ENCODE peak calls at places on chromosomes 13 and 19, in five cellular contexts. One of them, this sample, is unnamed. For H3K4me1 and H3K9me3, the result is how much of the 10 kb centered on the place peaks cover.

GRCh38 chr13:41588899-41589298 is 131.5 kb downstream of the RGCC start:
- DNase-seq in CD4-positive, CD25-positive, alpha-beta regulatory T cell: peak
- DNase-seq in body of pancreas: no peak
- DNase-seq in Panc1: peak
- DNase-seq in psoas muscle: no peak
- DNase-seq in this sample: peak

GRCh38 chr13:44305845-44306244 is 67.8 kb upstream of the SERP2 start:
- DNase-seq in Panc1: no peak
- DNase-seq in psoas muscle: no peak
- DNase-seq in CD4-positive, CD25-positive, alpha-beta regulatory T cell: no peak
- DNase-seq in body of pancreas: no peak
- DNase-seq in this sample: no peak

GRCh38 chr13:111566567-111566966 is 246.1 kb downstream of the TEX29 start:
- DNase-seq in body of pancreas: no peak
- DNase-seq in CD4-positive, CD25-positive, alpha-beta regulatory T cell: no peak
- DNase-seq in Panc1: no peak
- DNase-seq in psoas muscle: no peak
- DNase-seq in this sample: no peak

GRCh38 chr13:111029957-111030609 is 85.0 kb upstream of the ARHGEF7 start:
- DNase-seq in psoas muscle: no peak
- DNase-seq in Panc1: no peak
- DNase-seq in CD4-positive, CD25-positive, alpha-beta regulatory T cell: no peak
- DNase-seq in body of pancreas: no peak
- DNase-seq in this sample: no peak

GRCh38 chr13:110293649-110294048 is 13.3 kb downstream of the COL4A1 start:
- DNase-seq in Panc1: no peak
- DNase-seq in psoas muscle: no peak
- DNase-seq in CD4-positive, CD25-positive, alpha-beta regulatory T cell: no peak
- DNase-seq in body of pancreas: no peak
- DNase-seq in this sample: no peak

GRCh38 chr13:110664673-110665072 is 41.2 kb downstream of the CARS2 start:
- DNase-seq in psoas muscle: no peak
- DNase-seq in CD4-positive, CD25-positive, alpha-beta regulatory T cell: no peak
- DNase-seq in body of pancreas: no peak
- DNase-seq in Panc1: no peak
- DNase-seq in this sample: peak

GRCh38 chr13:27665333-27665732 is 43.6 kb downstream of the POLR1D start:
- DNase-seq in Panc1: no peak
- DNase-seq in body of pancreas: no peak
- DNase-seq in CD4-positive, CD25-positive, alpha-beta regulatory T cell: no peak
- DNase-seq in psoas muscle: no peak
- DNase-seq in this sample: no peak

GRCh38 chr19:29927944-29928669 is 13.9 kb upstream of the URI1 start:
- DNase-seq in Panc1: no peak
- DNase-seq in CD4-positive, CD25-positive, alpha-beta regulatory T cell: no peak
- DNase-seq in psoas muscle: no peak
- DNase-seq in body of pancreas: no peak
- DNase-seq in this sample: no peak

GRCh38 chr19:9849786-9850185 is 14.7 kb downstream of the PIN1 start:
- DNase-seq in body of pancreas: no peak
- DNase-seq in psoas muscle: no peak
- DNase-seq in Panc1: no peak
- DNase-seq in CD4-positive, CD25-positive, alpha-beta regulatory T cell: no peak
- DNase-seq in this sample: no peak

GRCh38 chr13:92175330-92175729 is 776.9 kb downstream of the GPC5 start:
- DNase-seq in CD4-positive, CD25-positive, alpha-beta regulatory T cell: peak
- DNase-seq in psoas muscle: no peak
- DNase-seq in body of pancreas: peak
- DNase-seq in Panc1: no peak
- DNase-seq in this sample: no peak

GRCh38 chr13:110246530-110246929 is 60.4 kb downstream of the COL4A1 start:
- DNase-seq in CD4-positive, CD25-positive, alpha-beta regulatory T cell: no peak
- DNase-seq in body of pancreas: no peak
- DNase-seq in psoas muscle: no peak
- DNase-seq in Panc1: no peak
- DNase-seq in this sample: peak

GRCh38 chr13:49731766-49732165 is 40.5 kb upstream of the EBPL start:
- DNase-seq in body of pancreas: no peak
- DNase-seq in Panc1: no peak
- DNase-seq in psoas muscle: no peak
- DNase-seq in CD4-positive, CD25-positive, alpha-beta regulatory T cell: no peak
- DNase-seq in this sample: no peak

GRCh38 chr19:39031368-39032163 is 783 bp downstream of the FBXO27 start:
- DNase-seq in psoas muscle: peak
- DNase-seq in CD4-positive, CD25-positive, alpha-beta regulatory T cell: peak
- DNase-seq in body of pancreas: peak
- DNase-seq in Panc1: peak
- DNase-seq in this sample: peak

GRCh38 chr13:24288870-24289269 is 20.5 kb upstream of the C1QTNF9 start:
- DNase-seq in body of pancreas: no peak
- DNase-seq in Panc1: no peak
- DNase-seq in CD4-positive, CD25-positive, alpha-beta regulatory T cell: no peak
- DNase-seq in psoas muscle: no peak
- DNase-seq in this sample: no peak

GRCh38 chr19:6210091-6210490 is 69.7 kb downstream of the MLLT1 start:
- DNase-seq in Panc1: no peak
- DNase-seq in CD4-positive, CD25-positive, alpha-beta regulatory T cell: no peak
- DNase-seq in psoas muscle: no peak
- DNase-seq in body of pancreas: no peak
- DNase-seq in this sample: no peak

GRCh38 chr19:18353378-18354005 is 13.1 kb downstream of the PGPEP1 start:
- DNase-seq in CD4-positive, CD25-positive, alpha-beta regulatory T cell: no peak
- DNase-seq in psoas muscle: no peak
- DNase-seq in Panc1: no peak
- DNase-seq in body of pancreas: no peak
- DNase-seq in this sample: no peak

GRCh38 chr19:48738557-48739399 is 1.6 kb downstream of the RASIP1 start:
- DNase-seq in CD4-positive, CD25-positive, alpha-beta regulatory T cell: peak
- DNase-seq in psoas muscle: peak
- DNase-seq in body of pancreas: peak
- DNase-seq in Panc1: no peak
- DNase-seq in this sample: peak

GRCh38 chr19:15096223-15096622 is 11.0 kb upstream of the SYDE1 start:
- DNase-seq in body of pancreas: no peak
- DNase-seq in psoas muscle: no peak
- DNase-seq in Panc1: no peak
- DNase-seq in CD4-positive, CD25-positive, alpha-beta regulatory T cell: no peak
- DNase-seq in this sample: no peak

GRCh38 chr13:36412736-36413135 is 19.6 kb upstream of the CCNA1 start:
- DNase-seq in body of pancreas: no peak
- DNase-seq in Panc1: no peak
- DNase-seq in CD4-positive, CD25-positive, alpha-beta regulatory T cell: no peak
- DNase-seq in psoas muscle: no peak
- DNase-seq in this sample: no peak
- H3K27ac ChIP-seq in body of pancreas: no peak
- H3K27ac ChIP-seq in Panc1: no peak
- H3K27ac ChIP-seq in CD4-positive, CD25-positive, alpha-beta regulatory T cell: no peak
- H3K27ac ChIP-seq in psoas muscle: no peak
- H3K27ac ChIP-seq in this sample: no peak

GRCh38 chr13:25288966-25289365 is 1.7 kb upstream of the MTMR6 start:
- DNase-seq in psoas muscle: no peak
- DNase-seq in CD4-positive, CD25-positive, alpha-beta regulatory T cell: no peak
- DNase-seq in body of pancreas: no peak
- DNase-seq in Panc1: no peak
- DNase-seq in this sample: no peak
- H3K4me1 ChIP-seq in psoas muscle: under half
- H3K4me1 ChIP-seq in CD4-positive, CD25-positive, alpha-beta regulatory T cell: under half
- H3K4me1 ChIP-seq in body of pancreas: under half
- H3K4me1 ChIP-seq in Panc1: under half
- H3K4me1 ChIP-seq in this sample: under half

GRCh38 chr19:2852598-2852997 is 11.3 kb downstream of the ZNF555 start:
- DNase-seq in body of pancreas: no peak
- DNase-seq in Panc1: no peak
- DNase-seq in psoas muscle: no peak
- DNase-seq in CD4-positive, CD25-positive, alpha-beta regulatory T cell: no peak
- DNase-seq in this sample: no peak
- H3K9me3 ChIP-seq in body of pancreas: under half
- H3K9me3 ChIP-seq in Panc1: half or more
- H3K9me3 ChIP-seq in psoas muscle: half or more
- H3K9me3 ChIP-seq in CD4-positive, CD25-positive, alpha-beta regulatory T cell: half or more
- H3K9me3 ChIP-seq in this sample: under half

GRCh38 chr19:45874620-45874966 is 10.5 kb downstream of the FOXA3 start:
- DNase-seq in Panc1: no peak
- DNase-seq in psoas muscle: no peak
- DNase-seq in CD4-positive, CD25-positive, alpha-beta regulatory T cell: no peak
- DNase-seq in body of pancreas: no peak
- DNase-seq in this sample: no peak

GRCh38 chr19:45876411-45877197 is 9.3 kb downstream of the IRF2BP1 start:
- DNase-seq in Panc1: no peak
- DNase-seq in body of pancreas: peak
- DNase-seq in psoas muscle: peak
- DNase-seq in CD4-positive, CD25-positive, alpha-beta regulatory T cell: peak
- DNase-seq in this sample: no peak

GRCh38 chr19:45878043-45878794 is 7.7 kb downstream of the IRF2BP1 start:
- DNase-seq in psoas muscle: no peak
- DNase-seq in Panc1: no peak
- DNase-seq in body of pancreas: peak
- DNase-seq in CD4-positive, CD25-positive, alpha-beta regulatory T cell: no peak
- DNase-seq in this sample: no peak

GRCh38 chr19:45873219-45873772 is 9.2 kb downstream of the FOXA3 start:
- DNase-seq in body of pancreas: no peak
- DNase-seq in CD4-positive, CD25-positive, alpha-beta regulatory T cell: no peak
- DNase-seq in Panc1: no peak
- DNase-seq in psoas muscle: no peak
- DNase-seq in this sample: no peak

GRCh38 chr19:45876161-45876410 is 9.9 kb downstream of the IRF2BP1 start:
- DNase-seq in body of pancreas: no peak
- DNase-seq in CD4-positive, CD25-positive, alpha-beta regulatory T cell: peak
- DNase-seq in Panc1: no peak
- DNase-seq in psoas muscle: no peak
- DNase-seq in this sample: no peak
- H3K27ac ChIP-seq in body of pancreas: peak
- H3K27ac ChIP-seq in CD4-positive, CD25-positive, alpha-beta regulatory T cell: no peak
- H3K27ac ChIP-seq in Panc1: no peak
- H3K27ac ChIP-seq in psoas muscle: no peak
- H3K27ac ChIP-seq in this sample: no peak

GRCh38 chr19:3062165-3063105 is at the start of gene TLE5:
- DNase-seq in CD4-positive, CD25-positive, alpha-beta regulatory T cell: peak
- DNase-seq in psoas muscle: peak
- DNase-seq in body of pancreas: peak
- DNase-seq in Panc1: no peak
- DNase-seq in this sample: peak
- H3K4me1 ChIP-seq in CD4-positive, CD25-positive, alpha-beta regulatory T cell: under half
- H3K4me1 ChIP-seq in psoas muscle: under half
- H3K4me1 ChIP-seq in body of pancreas: half or more
- H3K4me1 ChIP-seq in Panc1: under half
- H3K4me1 ChIP-seq in this sample: half or more

GRCh38 chr19:12015753-12016116 is 19.7 kb downstream of the ZNF433 start:
- DNase-seq in body of pancreas: no peak
- DNase-seq in CD4-positive, CD25-positive, alpha-beta regulatory T cell: no peak
- DNase-seq in Panc1: no peak
- DNase-seq in psoas muscle: no peak
- DNase-seq in this sample: no peak
- H3K9me3 ChIP-seq in body of pancreas: under half
- H3K9me3 ChIP-seq in CD4-positive, CD25-positive, alpha-beta regulatory T cell: half or more
- H3K9me3 ChIP-seq in Panc1: under half
- H3K9me3 ChIP-seq in psoas muscle: half or more
- H3K9me3 ChIP-seq in this sample: under half

DNA sequence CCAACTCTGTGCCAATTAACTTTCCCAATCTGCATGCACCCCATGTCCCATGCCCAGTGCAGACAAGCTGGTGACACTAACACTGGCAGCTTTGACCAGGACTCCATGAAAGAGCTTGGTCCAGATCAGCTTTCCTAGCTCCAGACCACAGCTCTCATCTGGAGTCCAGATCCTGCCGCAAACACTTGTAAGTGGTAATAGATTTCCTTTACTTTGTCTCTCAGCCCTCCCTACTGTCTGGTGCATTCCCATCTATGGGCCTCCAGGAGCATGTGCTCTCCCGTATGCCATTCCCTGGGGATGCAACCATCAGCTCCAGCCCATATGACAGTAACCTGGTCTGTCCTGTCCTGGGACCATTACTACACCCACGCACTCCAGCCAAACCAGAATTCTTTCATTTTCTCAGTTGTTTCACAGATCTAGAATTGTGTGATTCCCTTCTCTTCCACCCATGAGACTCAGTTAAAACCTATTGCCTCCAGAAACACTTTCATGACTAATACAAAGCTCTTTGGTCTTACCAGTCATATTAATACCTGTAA is 4.9 kb upstream of the STARD13 start:
- DNase-seq in psoas muscle: no peak
- DNase-seq in CD4-positive, CD25-positive, alpha-beta regulatory T cell: no peak
- DNase-seq in Panc1: no peak
- DNase-seq in body of pancreas: no peak
- DNase-seq in this sample: no peak
- H3K27ac ChIP-seq in psoas muscle: no peak
- H3K27ac ChIP-seq in CD4-positive, CD25-positive, alpha-beta regulatory T cell: no peak
- H3K27ac ChIP-seq in Panc1: no peak
- H3K27ac ChIP-seq in body of pancreas: no peak
- H3K27ac ChIP-seq in this sample: no peak

GRCh38 chr19:11380653-11381534 is 3.2 kb downstream of the EPOR start:
- DNase-seq in CD4-positive, CD25-positive, alpha-beta regulatory T cell: peak
- DNase-seq in Panc1: peak
- DNase-seq in psoas muscle: peak
- DNase-seq in body of pancreas: peak
- DNase-seq in this sample: peak

GRCh38 chr19:11381535-11382369 is 2.4 kb downstream of the EPOR start:
- DNase-seq in CD4-positive, CD25-positive, alpha-beta regulatory T cell: peak
- DNase-seq in body of pancreas: peak
- DNase-seq in Panc1: no peak
- DNase-seq in psoas muscle: peak
- DNase-seq in this sample: peak

GRCh38 chr19:11377756-11378155 is 3.3 kb downstream of the SWSAP1 start:
- DNase-seq in psoas muscle: no peak
- DNase-seq in body of pancreas: no peak
- DNase-seq in CD4-positive, CD25-positive, alpha-beta regulatory T cell: no peak
- DNase-seq in Panc1: no peak
- DNase-seq in this sample: no peak

GRCh38 chr19:11378319-11379189 is 4.1 kb downstream of the SWSAP1 start:
- DNase-seq in CD4-positive, CD25-positive, alpha-beta regulatory T cell: no peak
- DNase-seq in Panc1: no peak
- DNase-seq in body of pancreas: peak
- DNase-seq in psoas muscle: no peak
- DNase-seq in this sample: peak

GRCh38 chr19:11379857-11380350 is 4.2 kb downstream of the EPOR start:
- DNase-seq in CD4-positive, CD25-positive, alpha-beta regulatory T cell: no peak
- DNase-seq in psoas muscle: no peak
- DNase-seq in Panc1: no peak
- DNase-seq in body of pancreas: no peak
- DNase-seq in this sample: no peak
- H3K4me1 ChIP-seq in CD4-positive, CD25-positive, alpha-beta regulatory T cell: half or more
- H3K4me1 ChIP-seq in psoas muscle: under half
- H3K4me1 ChIP-seq in Panc1: under half
- H3K4me1 ChIP-seq in body of pancreas: half or more
- H3K4me1 ChIP-seq in this sample: half or more

DNA sequence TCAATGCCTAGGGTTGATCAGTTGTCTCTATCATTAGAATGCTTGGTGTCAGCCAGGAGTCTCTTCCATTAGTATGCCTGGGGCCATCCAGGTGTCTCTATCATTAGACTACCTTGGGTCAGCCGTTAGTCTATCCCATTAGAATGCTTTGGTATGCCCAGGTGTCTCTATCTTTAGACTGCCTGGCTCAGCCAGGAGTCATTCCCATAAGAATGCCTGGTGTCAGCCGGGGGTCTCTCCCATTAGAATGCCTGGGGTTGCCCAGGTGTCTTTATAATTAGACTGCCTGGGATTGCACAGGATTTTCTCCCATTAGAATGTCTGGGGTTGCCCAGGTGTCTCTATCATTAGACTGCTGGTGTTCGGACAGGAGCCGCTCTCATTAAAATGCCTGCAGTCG is 1442.9 kb downstream of the UQCRFS1 start:
- DNase-seq in body of pancreas: no peak
- DNase-seq in CD4-positive, CD25-positive, alpha-beta regulatory T cell: no peak
- DNase-seq in Panc1: no peak
- DNase-seq in psoas muscle: no peak
- DNase-seq in this sample: peak
- H3K9me3 ChIP-seq in body of pancreas: under half
- H3K9me3 ChIP-seq in CD4-positive, CD25-positive, alpha-beta regulatory T cell: half or more
- H3K9me3 ChIP-seq in Panc1: under half
- H3K9me3 ChIP-seq in psoas muscle: under half
- H3K9me3 ChIP-seq in this sample: under half

This sample was measured in SJSA1.